ENCODE peak calls at places on chromosome 7, in seven cellular contexts. One of them, this sample, is unnamed.

GRCh38 chr7:140036224-140036651 is 26.5 kb downstream of the PARP12 start:
- DNase-seq in activated CD8-positive, alpha-beta memory T cell treated with anti-CD3 and anti-CD28 coated beads, Interleukin-2, amount 50 U/mL, for 48 hours: no peak
- DNase-seq in DMS53: no peak
- DNase-seq in neural crest cell: no peak
- DNase-seq in HT1080: no peak
- DNase-seq in effector CD4-positive, alpha-beta T cell: no peak
- DNase-seq in chondrocyte: no peak
- DNase-seq in this sample: peak; percentile 99

GRCh38 chr7:142584765-142585164 is 164.5 kb upstream of the PRSS1 start:
- DNase-seq in activated CD8-positive, alpha-beta memory T cell treated with anti-CD3 and anti-CD28 coated beads, Interleukin-2, amount 50 U/mL, for 48 hours: no peak
- DNase-seq in DMS53: no peak
- DNase-seq in neural crest cell: no peak
- DNase-seq in HT1080: no peak
- DNase-seq in effector CD4-positive, alpha-beta T cell: no peak
- DNase-seq in chondrocyte: no peak
- DNase-seq in this sample: no peak

GRCh38 chr7:55509322-55509721 is 63.0 kb downstream of the VOPP1 start:
- DNase-seq in activated CD8-positive, alpha-beta memory T cell treated with anti-CD3 and anti-CD28 coated beads, Interleukin-2, amount 50 U/mL, for 48 hours: no peak
- DNase-seq in DMS53: no peak
- DNase-seq in neural crest cell: no peak
- DNase-seq in HT1080: peak; percentile 31
- DNase-seq in effector CD4-positive, alpha-beta T cell: no peak
- DNase-seq in chondrocyte: no peak
- DNase-seq in this sample: no peak

GRCh38 chr7:55026086-55026790 is 7.4 kb downstream of the EGFR start:
- DNase-seq in activated CD8-positive, alpha-beta memory T cell treated with anti-CD3 and anti-CD28 coated beads, Interleukin-2, amount 50 U/mL, for 48 hours: no peak
- DNase-seq in DMS53: no peak
- DNase-seq in neural crest cell: no peak
- DNase-seq in HT1080: no peak
- DNase-seq in effector CD4-positive, alpha-beta T cell: no peak
- DNase-seq in chondrocyte: no peak
- DNase-seq in this sample: no peak

GRCh38 chr7:71457021-71457420 is 325.1 kb downstream of the GALNT17 start:
- DNase-seq in activated CD8-positive, alpha-beta memory T cell treated with anti-CD3 and anti-CD28 coated beads, Interleukin-2, amount 50 U/mL, for 48 hours: no peak
- DNase-seq in DMS53: no peak
- DNase-seq in neural crest cell: no peak
- DNase-seq in HT1080: no peak
- DNase-seq in effector CD4-positive, alpha-beta T cell: no peak
- DNase-seq in chondrocyte: no peak
- DNase-seq in this sample: no peak

GRCh38 chr7:42858570-42858969 is 53.3 kb downstream of the C7orf25 start:
- DNase-seq in activated CD8-positive, alpha-beta memory T cell treated with anti-CD3 and anti-CD28 coated beads, Interleukin-2, amount 50 U/mL, for 48 hours: no peak
- DNase-seq in DMS53: no peak
- DNase-seq in neural crest cell: no peak
- DNase-seq in HT1080: peak; percentile 61
- DNase-seq in effector CD4-positive, alpha-beta T cell: no peak
- DNase-seq in chondrocyte: no peak
- DNase-seq in this sample: no peak

GRCh38 chr7:88217675-88218427 is 2.0 kb downstream of the SRI start:
- DNase-seq in activated CD8-positive, alpha-beta memory T cell treated with anti-CD3 and anti-CD28 coated beads, Interleukin-2, amount 50 U/mL, for 48 hours: no peak
- DNase-seq in DMS53: peak; percentile 66
- DNase-seq in neural crest cell: no peak
- DNase-seq in HT1080: no peak
- DNase-seq in effector CD4-positive, alpha-beta T cell: no peak
- DNase-seq in chondrocyte: no peak
- DNase-seq in this sample: peak; percentile 23

GRCh38 chr7:27245798-27246691 is 3.4 kb downstream of the EVX1 start:
- DNase-seq in activated CD8-positive, alpha-beta memory T cell treated with anti-CD3 and anti-CD28 coated beads, Interleukin-2, amount 50 U/mL, for 48 hours: peak; percentile 57
- DNase-seq in DMS53: peak; percentile 89
- DNase-seq in neural crest cell: no peak
- DNase-seq in HT1080: no peak
- DNase-seq in effector CD4-positive, alpha-beta T cell: no peak
- DNase-seq in chondrocyte: no peak
- DNase-seq in this sample: no peak

GRCh38 chr7:127907638-127908040 is 123.6 kb downstream of the LRRC4 start:
- DNase-seq in activated CD8-positive, alpha-beta memory T cell treated with anti-CD3 and anti-CD28 coated beads, Interleukin-2, amount 50 U/mL, for 48 hours: no peak
- DNase-seq in DMS53: peak; percentile 83
- DNase-seq in neural crest cell: no peak
- DNase-seq in HT1080: peak; percentile 73
- DNase-seq in effector CD4-positive, alpha-beta T cell: no peak
- DNase-seq in chondrocyte: no peak
- DNase-seq in this sample: no peak